ENCODE peak calls at places on chromosomes 16 and 17, in eight cellular contexts. R is left ventricle myocardium superior; N is stomach; C is activated T-helper 1 cell treated with anti-CD3 and anti-CD28 coated beads, Interleukin-12 subunit alpha, Interleukin-12 subunit beta, Interleukin-2, Interleukin-4 antibody, amounts not matched to agents 30 ng/mL and 10 ng/mL and 1 ng/mL, durations not matched to agents 14 hours and 24 hours and 36 hours; W is CD8-positive, alpha-beta T cell; S is BE2C; V is amniotic stem cell; K is stimulated activated CD8-positive, alpha-beta memory T cell treated with anti-CD3 and anti-CD28 coated beads, Interleukin-15, amount 100 ng/mL, for 24 hours. I is an unnamed sample.

GRCh38 chr17:39981207-39982068 is 831 bp downstream of the PSMD3 start:
- DNase-seq in C (no peak), V (no peak), K (no peak), W (no peak), N (no peak), S (no peak), R (no peak), I (no peak)

GRCh38 chr17:9343513-9343912 is 232.1 kb downstream of the STX8 start:
- DNase-seq in K (no peak), V (no peak), S (no peak), R (no peak), N (no peak), W (no peak), C (no peak), I (no peak)

GRCh38 chr17:63178530-63178929 is 212.5 kb downstream of the TANC2 start:
- DNase-seq in R (no peak), W (no peak), C (no peak), N (no peak), S (no peak), V (no peak), K (no peak), I (no peak)

GRCh38 chr17:55171634-55172328 is 93.0 kb upstream of the HLF start:
- DNase-seq in K (no peak), V (no peak), R (no peak), W (no peak), S (no peak), N (no peak), C (no peak), I (no peak)

GRCh38 chr16:29820730-29821662 is 734 bp downstream of the MVP start:
- DNase-seq in C (no peak), K (no peak), R (peak), V (no peak), S (no peak), N (peak), W (peak), I (peak)

GRCh38 chr17:63700528-63701441 is 860 bp upstream of the LIMD2 start:
- DNase-seq in R (peak), S (peak), V (no peak), K (peak), N (peak), W (peak), C (peak), I (peak)

GRCh38 chr16:964696-965395 is 5.9 kb downstream of the LMF1 start:
- DNase-seq in C (peak), N (no peak), R (no peak), K (no peak), W (peak), S (no peak), V (no peak), I (no peak)

GRCh38 chr16:74756203-74756602 is 18.4 kb downstream of the FA2H start:
- DNase-seq in K (no peak), V (no peak), W (no peak), R (no peak), S (no peak), C (no peak), N (no peak), I (no peak)

GRCh38 chr16:75087040-75087979 is 29.3 kb downstream of the LDHD start:
- DNase-seq in S (no peak), C (no peak), V (no peak), W (no peak), K (no peak), R (peak), N (no peak), I (peak)

GRCh38 chr17:41118721-41119120 is 548 bp upstream of the KRTAP4-11 start:
- DNase-seq in C (no peak), V (peak), R (no peak), W (no peak), K (no peak), S (no peak), N (no peak), I (no peak)

GRCh38 chr17:28159004-28159403 is 116.5 kb downstream of the NLK start:
- DNase-seq in V (no peak), K (no peak), R (no peak), N (no peak), W (no peak), S (no peak), C (no peak), I (no peak)

GRCh38 chr17:81459224-81459623 is 53.4 kb downstream of the ACTG1 start:
- DNase-seq in W (no peak), C (no peak), N (peak), V (no peak), R (peak), S (no peak), K (no peak), I (no peak)

GRCh38 chr16:54409982-54410381 is 123.4 kb upstream of the IRX3 start:
- DNase-seq in K (no peak), N (no peak), C (no peak), V (no peak), W (no peak), S (no peak), R (no peak), I (no peak)

GRCh38 chr17:66695098-66695497 is 139.8 kb upstream of the CACNG5 start:
- DNase-seq in V (no peak), C (no peak), S (no peak), K (no peak), R (no peak), N (no peak), W (no peak), I (no peak)

GRCh38 chr16:86019446-86020047 is 120.6 kb downstream of the IRF8 start:
- DNase-seq in W (no peak), N (no peak), K (no peak), R (no peak), S (no peak), C (no peak), V (no peak), I (no peak)

GRCh38 chr16:84673561-84673960 is 25.2 kb downstream of the KLHL36 start:
- DNase-seq in K (no peak), R (no peak), S (no peak), C (no peak), V (no peak), N (no peak), W (no peak), I (no peak)

GRCh38 chr16:50282010-50282538 is 15.7 kb downstream of the ADCY7 start:
- DNase-seq in W (peak), N (peak), C (peak), K (no peak), S (no peak), V (no peak), R (peak), I (peak)

GRCh38 chr17:74528491-74529199 is 2.6 kb downstream of the CD300LB start:
- DNase-seq in N (peak), K (no peak), S (no peak), W (no peak), V (no peak), C (no peak), R (no peak), I (no peak)

GRCh38 chr16:69476920-69477418 is 52.5 kb downstream of the CYB5B start:
- DNase-seq in R (no peak), C (no peak), K (no peak), W (no peak), V (peak), N (no peak), S (peak), I (no peak)